ENCODE peak calls at places on chromosomes 3 and 15, in five cellular contexts. A is mammary epithelial cell, E is right atrium auricular region, Z is neuronal stem cell, J is IMR-90. B is an unnamed sample.

GRCh38 chr3:149342413-149343340 is 9.2 kb upstream of the TM4SF18 start:
- DNase-seq in A (peak), E (no peak), Z (no peak), J (peak), B (no peak)

GRCh38 chr3:110391640-110392395 is 679.8 kb upstream of the NECTIN3 start:
- DNase-seq in A (peak), E (no peak), Z (no peak), J (peak), B (no peak)

GRCh38 chr15:101001796-101002195 is 82.6 kb downstream of the LRRK1 start:
- DNase-seq in A (no peak), E (no peak), Z (no peak), J (no peak), B (no peak)

GRCh38 chr15:99613887-99614642 is 48.3 kb downstream of the MEF2A start:
- DNase-seq in A (peak), E (no peak), Z (no peak), J (peak), B (no peak)

GRCh38 chr15:58401991-58402649 is 29.7 kb upstream of the LIPC start:
- DNase-seq in A (peak), E (no peak), Z (no peak), J (no peak), B (no peak)

GRCh38 chr3:187919990-187920389 is 174.7 kb upstream of the BCL6 start:
- DNase-seq in A (no peak), E (no peak), Z (no peak), J (peak), B (no peak)

GRCh38 chr3:9690451-9691450 is 12.9 kb upstream of the CPNE9 start:
- DNase-seq in A (no peak), E (no peak), Z (no peak), J (no peak), B (no peak)

GRCh38 chr3:150495149-150495548 is 51.1 kb downstream of the SERP1 start:
- DNase-seq in A (no peak), E (no peak), Z (no peak), J (peak), B (no peak)

GRCh38 chr3:22887664-22888291 is 315.3 kb upstream of the UBE2E2 start:
- DNase-seq in A (peak), E (no peak), Z (no peak), J (peak), B (peak)

GRCh38 chr15:59394166-59394661 is 21.5 kb upstream of the MYO1E start:
- DNase-seq in A (no peak), E (no peak), Z (no peak), J (no peak), B (no peak)

GRCh38 chr15:77034620-77035467 is 36.1 kb downstream of the TSPAN3 start:
- DNase-seq in A (no peak), E (peak), Z (no peak), J (no peak), B (no peak)

GRCh38 chr15:31554261-31554660 is 227.6 kb downstream of the KLF13 start:
- DNase-seq in A (no peak), E (peak), Z (no peak), J (peak), B (no peak)

GRCh38 chr3:184004483-184004882 is 13.2 kb downstream of the ABCC5 start:
- DNase-seq in A (no peak), E (no peak), Z (no peak), J (no peak), B (no peak)

GRCh38 chr3:184008161-184008560 is 9.5 kb downstream of the ABCC5 start:
- DNase-seq in A (no peak), E (no peak), Z (no peak), J (no peak), B (no peak)

GRCh38 chr3:184003187-184003967 is 14.3 kb downstream of the ABCC5 start:
- DNase-seq in A (peak), E (no peak), Z (no peak), J (peak), B (no peak)

GRCh38 chr3:184002469-184002868 is 15.2 kb downstream of the ABCC5 start:
- DNase-seq in A (no peak), E (no peak), Z (no peak), J (no peak), B (no peak)

DNA sequence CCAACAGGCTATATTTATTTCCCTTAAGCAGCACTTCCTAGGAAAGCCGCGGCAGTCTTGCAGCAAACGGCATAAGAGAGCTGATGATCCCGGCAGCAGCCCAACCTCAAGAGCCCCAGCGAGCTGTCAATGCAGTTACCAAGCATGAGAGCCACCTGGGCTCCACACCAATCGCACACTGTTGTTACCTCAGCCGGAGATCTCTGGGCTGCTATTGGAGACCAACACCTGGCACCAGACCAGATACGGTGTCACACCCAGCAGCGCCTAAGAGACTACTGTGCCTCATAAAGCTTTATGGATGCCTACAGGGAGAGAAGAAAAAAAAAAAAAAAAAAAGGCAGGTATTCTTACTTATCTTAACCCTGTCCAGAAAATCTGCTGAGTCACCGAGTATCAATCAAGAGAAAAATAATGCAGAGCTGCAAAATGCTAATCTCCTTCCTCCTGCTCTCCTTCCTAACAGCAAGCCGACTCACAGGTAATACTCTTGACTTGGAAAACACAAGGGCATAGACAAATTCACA is 11.6 kb downstream of the ABCC5 start:
- DNase-seq in A (peak), E (peak), Z (no peak), J (peak), B (peak)
- H3K4me3 ChIP-seq in A (peak), E (no peak), Z (no peak), J (no peak), B (no peak)

GRCh38 chr3:63655519-63655918 is 3.0 kb downstream of the SNTN start:
- DNase-seq in A (peak), E (no peak), Z (no peak), J (peak), B (no peak)
- H3K4me3 ChIP-seq in A (no peak), E (no peak), Z (no peak), J (no peak), B (no peak)

GRCh38 chr3:198080521-198081384 is 120.7 kb downstream of the LMLN start:
- DNase-seq in A (peak), E (no peak), Z (peak), J (peak), B (peak)

GRCh38 chr3:198081421-198081844 is 121.4 kb downstream of the LMLN start:
- DNase-seq in A (no peak), E (no peak), Z (no peak), J (no peak), B (no peak)

GRCh38 chr3:198076722-198077308 is 116.8 kb downstream of the LMLN start:
- DNase-seq in A (no peak), E (no peak), Z (no peak), J (no peak), B (no peak)

DNA sequence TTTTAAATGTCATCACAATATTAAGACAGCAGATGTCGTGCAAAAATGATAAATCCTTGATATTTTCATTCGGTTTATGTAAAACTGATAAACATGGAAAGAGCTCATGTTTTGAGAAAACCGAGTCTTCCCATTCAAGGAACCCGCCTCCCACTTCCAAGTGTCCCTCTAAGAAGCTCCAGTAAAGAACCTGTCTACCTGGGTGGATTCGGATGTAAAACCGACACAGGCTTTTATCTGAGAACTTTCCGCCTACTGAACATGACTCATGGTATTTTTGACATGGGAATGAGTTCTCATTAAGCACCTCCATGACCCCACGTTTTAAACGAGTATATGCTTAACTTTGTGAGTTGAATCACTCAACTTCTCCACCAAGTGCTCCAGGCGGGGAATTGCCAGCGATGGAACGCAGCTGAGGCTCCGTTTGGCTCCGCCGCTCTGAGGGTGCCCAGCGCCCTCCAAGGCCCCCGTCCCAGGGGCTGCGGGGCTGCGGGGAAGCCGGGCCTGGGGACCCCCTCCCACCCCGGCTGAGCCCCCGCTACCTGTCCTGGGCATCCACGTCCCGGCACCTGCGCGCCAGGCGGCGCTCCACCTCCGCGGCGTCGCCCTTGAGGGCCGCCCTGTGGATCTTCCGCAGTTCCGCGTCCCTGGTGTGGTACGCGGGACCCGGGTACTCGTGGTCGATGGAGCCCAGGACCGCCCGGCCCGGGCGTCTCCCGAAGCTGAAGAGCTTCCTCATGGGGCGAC is 119.9 kb downstream of the LMLN start:
- DNase-seq in A (peak), E (no peak), Z (no peak), J (peak), B (peak)
- H3K4me3 ChIP-seq in A (peak), E (peak), Z (peak), J (peak), B (peak)

GRCh38 chr3:48696156-48696555 is 10.4 kb upstream of the NCKIPSD start:
- DNase-seq in A (no peak), E (no peak), Z (no peak), J (no peak), B (no peak)

GRCh38 chr3:48694610-48695051 is 8.9 kb upstream of the NCKIPSD start:
- DNase-seq in A (peak), E (peak), Z (peak), J (peak), B (no peak)

GRCh38 chr3:48692551-48692950 is 6.8 kb upstream of the NCKIPSD start:
- DNase-seq in A (peak), E (no peak), Z (no peak), J (peak), B (no peak)

GRCh38 chr3:48693826-48694225 is 8.1 kb upstream of the NCKIPSD start:
- DNase-seq in A (no peak), E (no peak), Z (no peak), J (no peak), B (no peak)

GRCh38 chr3:48695113-48695753 is 9.5 kb upstream of the NCKIPSD start:
- DNase-seq in A (peak), E (peak), Z (peak), J (peak), B (no peak)
- H3K4me3 ChIP-seq in A (no peak), E (peak), Z (peak), J (no peak), B (no peak)

DNA sequence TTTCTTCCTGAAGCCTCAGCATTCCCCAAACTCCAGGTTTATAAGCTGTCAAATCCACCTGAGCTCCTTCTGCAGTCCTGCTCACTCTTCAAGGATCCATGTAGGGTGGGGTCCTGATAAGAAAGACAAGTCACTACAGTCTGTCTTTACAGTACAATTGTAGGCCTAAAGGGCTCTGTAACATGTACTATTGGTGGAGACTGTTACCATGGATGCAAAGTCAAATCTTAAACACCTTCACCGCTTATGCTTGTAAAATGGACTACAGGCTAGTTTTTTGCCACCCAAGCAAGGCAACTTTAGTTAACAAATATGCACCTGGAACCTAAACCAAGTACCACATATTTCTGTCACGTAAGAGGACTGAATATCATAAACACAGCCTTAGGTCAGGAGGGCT is 44.7 kb downstream of the CBLB start:
- DNase-seq in A (no peak), E (no peak), Z (no peak), J (no peak), B (no peak)
- H3K4me3 ChIP-seq in A (no peak), E (no peak), Z (no peak), J (no peak), B (no peak)

DNA sequence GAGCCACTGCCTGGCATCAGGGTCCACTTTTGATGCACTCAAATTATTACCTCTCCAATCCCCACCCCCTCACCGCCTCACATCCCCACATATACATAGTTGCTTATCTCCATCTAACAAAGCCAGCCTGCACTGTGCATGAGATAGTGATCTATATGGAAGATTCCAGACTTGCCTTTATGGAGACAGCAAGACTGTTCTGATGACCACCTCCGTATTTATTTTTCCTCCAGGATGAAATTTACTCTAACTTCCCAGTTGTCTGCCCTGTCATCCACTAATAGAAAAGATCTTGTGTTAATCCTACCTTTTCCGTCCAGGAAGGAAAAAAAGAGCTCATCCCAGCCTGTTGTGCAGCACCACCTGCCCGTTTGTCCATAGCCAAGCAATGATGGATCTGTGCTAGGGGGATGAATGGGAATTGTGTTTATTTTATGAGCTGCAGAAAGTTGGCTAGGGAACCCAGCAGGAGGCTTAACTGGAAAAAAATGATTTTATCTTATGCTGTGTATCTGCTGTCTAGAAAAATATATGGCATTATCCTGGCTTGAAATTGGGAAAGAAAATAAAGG is 114.5 kb downstream of the CD47 start:
- DNase-seq in A (no peak), E (no peak), Z (no peak), J (no peak), B (no peak)
- H3K4me3 ChIP-seq in A (no peak), E (no peak), Z (no peak), J (no peak), B (no peak)

DNA sequence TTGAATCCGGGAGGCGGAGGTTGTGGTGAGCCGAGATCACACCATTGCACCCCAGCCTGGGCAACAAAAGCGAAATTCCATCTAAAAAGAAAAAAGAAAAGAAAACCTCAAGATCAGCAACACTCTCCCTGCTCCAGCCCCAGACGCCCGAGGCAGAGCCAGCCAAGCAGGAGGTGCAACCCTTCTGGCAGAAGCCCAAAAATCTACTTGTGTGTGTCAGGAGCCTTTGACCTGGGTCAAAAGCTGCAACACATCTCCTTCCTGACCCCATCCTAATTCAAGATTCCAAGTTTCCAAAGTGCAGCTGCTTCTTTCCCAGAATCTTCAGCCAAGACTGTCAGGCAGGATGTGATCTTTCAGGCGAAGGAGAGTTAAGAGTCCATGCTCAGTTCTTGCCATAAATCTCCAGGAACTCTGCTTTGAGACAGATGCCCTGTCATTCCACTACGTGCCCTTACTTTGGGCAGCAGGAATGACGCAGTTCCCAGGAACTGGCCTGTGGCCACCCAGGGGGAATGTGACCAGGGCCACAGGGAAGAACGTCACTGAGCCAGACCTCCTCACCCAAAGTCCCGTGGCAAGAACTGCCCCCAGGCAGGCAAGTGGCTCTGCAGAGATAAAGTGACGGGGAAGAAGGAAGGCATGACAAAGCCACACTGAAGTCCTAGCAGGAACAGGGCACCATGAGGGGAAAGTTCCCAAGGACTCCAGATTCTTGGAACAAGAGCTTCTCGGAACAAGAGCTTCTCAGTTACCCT is 39.4 kb downstream of the SH3BP5 start:
- DNase-seq in A (no peak), E (peak), Z (no peak), J (peak), B (no peak)
- H3K4me3 ChIP-seq in A (no peak), E (no peak), Z (no peak), J (no peak), B (no peak)